ENCODE peak calls at places on chromosomes 2 and 18, in seven cellular contexts. One of them, this sample, is unnamed.

GRCh38 chr2:84077504-84077903 is 381.6 kb downstream of the SUCLG1 start:
- DNase-seq in IMR-90: no peak
- DNase-seq in adrenal gland: peak
- DNase-seq in astrocyte: no peak
- DNase-seq in lower lobe of right lung: no peak
- DNase-seq in brain microvascular endothelial cell: no peak
- DNase-seq in fibroblast of lung: peak
- DNase-seq in this sample: no peak

GRCh38 chr18:12038082-12038660 is 55.5 kb upstream of the ANKRD62 start:
- DNase-seq in IMR-90: no peak
- DNase-seq in adrenal gland: no peak
- DNase-seq in astrocyte: peak
- DNase-seq in lower lobe of right lung: no peak
- DNase-seq in brain microvascular endothelial cell: no peak
- DNase-seq in fibroblast of lung: no peak
- DNase-seq in this sample: no peak

GRCh38 chr18:25457636-25458035 is 105.7 kb upstream of the ZNF521 start:
- DNase-seq in IMR-90: peak
- DNase-seq in adrenal gland: peak
- DNase-seq in astrocyte: no peak
- DNase-seq in lower lobe of right lung: no peak
- DNase-seq in brain microvascular endothelial cell: no peak
- DNase-seq in fibroblast of lung: peak
- DNase-seq in this sample: no peak

GRCh38 chr2:46645681-46646162 is 166.4 kb downstream of the TMEM247 start:
- DNase-seq in IMR-90: peak
- DNase-seq in adrenal gland: peak
- DNase-seq in astrocyte: peak
- DNase-seq in lower lobe of right lung: no peak
- DNase-seq in brain microvascular endothelial cell: peak
- DNase-seq in fibroblast of lung: peak
- DNase-seq in this sample: peak

GRCh38 chr18:64972545-64972944 is 778.3 kb upstream of the CDH7 start:
- DNase-seq in IMR-90: no peak
- DNase-seq in adrenal gland: no peak
- DNase-seq in astrocyte: no peak
- DNase-seq in lower lobe of right lung: no peak
- DNase-seq in brain microvascular endothelial cell: no peak
- DNase-seq in fibroblast of lung: no peak
- DNase-seq in this sample: no peak

GRCh38 chr18:26309283-26309682 is 83.0 kb downstream of the TAF4B start:
- DNase-seq in IMR-90: peak
- DNase-seq in adrenal gland: no peak
- DNase-seq in astrocyte: peak
- DNase-seq in lower lobe of right lung: no peak
- DNase-seq in brain microvascular endothelial cell: no peak
- DNase-seq in fibroblast of lung: peak
- DNase-seq in this sample: no peak

GRCh38 chr18:34936772-34937171 is 104.4 kb upstream of the MAPRE2 start:
- DNase-seq in IMR-90: no peak
- DNase-seq in adrenal gland: no peak
- DNase-seq in astrocyte: no peak
- DNase-seq in lower lobe of right lung: no peak
- DNase-seq in brain microvascular endothelial cell: no peak
- DNase-seq in fibroblast of lung: no peak
- DNase-seq in this sample: no peak

GRCh38 chr2:46183426-46183825 is 113.8 kb upstream of the EPAS1 start:
- DNase-seq in IMR-90: no peak
- DNase-seq in adrenal gland: no peak
- DNase-seq in astrocyte: no peak
- DNase-seq in lower lobe of right lung: no peak
- DNase-seq in brain microvascular endothelial cell: no peak
- DNase-seq in fibroblast of lung: no peak
- DNase-seq in this sample: no peak

GRCh38 chr2:238487134-238487533 is 60.4 kb downstream of the ASB1 start:
- DNase-seq in IMR-90: no peak
- DNase-seq in adrenal gland: no peak
- DNase-seq in astrocyte: no peak
- DNase-seq in lower lobe of right lung: no peak
- DNase-seq in brain microvascular endothelial cell: no peak
- DNase-seq in fibroblast of lung: no peak
- DNase-seq in this sample: no peak

GRCh38 chr2:25314514-25315315 is 27.0 kb downstream of the DNMT3A start:
- DNase-seq in IMR-90: peak
- DNase-seq in adrenal gland: peak
- DNase-seq in astrocyte: peak
- DNase-seq in lower lobe of right lung: peak
- DNase-seq in brain microvascular endothelial cell: no peak
- DNase-seq in fibroblast of lung: peak
- DNase-seq in this sample: no peak

GRCh38 chr2:183606022-183606717 is 481.9 kb downstream of the NUP35 start:
- DNase-seq in IMR-90: no peak
- DNase-seq in adrenal gland: no peak
- DNase-seq in astrocyte: no peak
- DNase-seq in lower lobe of right lung: no peak
- DNase-seq in brain microvascular endothelial cell: no peak
- DNase-seq in fibroblast of lung: no peak
- DNase-seq in this sample: no peak

GRCh38 chr2:136362676-136363390 is 244.9 kb upstream of the CXCR4 start:
- DNase-seq in IMR-90: no peak
- DNase-seq in adrenal gland: no peak
- DNase-seq in astrocyte: peak
- DNase-seq in lower lobe of right lung: no peak
- DNase-seq in brain microvascular endothelial cell: no peak
- DNase-seq in fibroblast of lung: no peak
- DNase-seq in this sample: no peak

GRCh38 chr2:101795033-101795432 is 97.5 kb downstream of the MAP4K4 start:
- DNase-seq in IMR-90: no peak
- DNase-seq in adrenal gland: no peak
- DNase-seq in astrocyte: no peak
- DNase-seq in lower lobe of right lung: no peak
- DNase-seq in brain microvascular endothelial cell: no peak
- DNase-seq in fibroblast of lung: no peak
- DNase-seq in this sample: no peak

GRCh38 chr2:101796825-101797600 is 99.5 kb downstream of the MAP4K4 start:
- DNase-seq in IMR-90: no peak
- DNase-seq in adrenal gland: no peak
- DNase-seq in astrocyte: no peak
- DNase-seq in lower lobe of right lung: no peak
- DNase-seq in brain microvascular endothelial cell: no peak
- DNase-seq in fibroblast of lung: no peak
- DNase-seq in this sample: no peak

GRCh38 chr2:101792208-101792607 is 94.7 kb downstream of the MAP4K4 start:
- DNase-seq in IMR-90: no peak
- DNase-seq in adrenal gland: no peak
- DNase-seq in astrocyte: no peak
- DNase-seq in lower lobe of right lung: no peak
- DNase-seq in brain microvascular endothelial cell: no peak
- DNase-seq in fibroblast of lung: no peak
- DNase-seq in this sample: no peak

GRCh38 chr2:101793277-101793969 is 95.9 kb downstream of the MAP4K4 start:
- DNase-seq in IMR-90: no peak
- DNase-seq in adrenal gland: no peak
- DNase-seq in astrocyte: no peak
- DNase-seq in lower lobe of right lung: no peak
- DNase-seq in brain microvascular endothelial cell: no peak
- DNase-seq in fibroblast of lung: peak
- DNase-seq in this sample: no peak

DNA sequence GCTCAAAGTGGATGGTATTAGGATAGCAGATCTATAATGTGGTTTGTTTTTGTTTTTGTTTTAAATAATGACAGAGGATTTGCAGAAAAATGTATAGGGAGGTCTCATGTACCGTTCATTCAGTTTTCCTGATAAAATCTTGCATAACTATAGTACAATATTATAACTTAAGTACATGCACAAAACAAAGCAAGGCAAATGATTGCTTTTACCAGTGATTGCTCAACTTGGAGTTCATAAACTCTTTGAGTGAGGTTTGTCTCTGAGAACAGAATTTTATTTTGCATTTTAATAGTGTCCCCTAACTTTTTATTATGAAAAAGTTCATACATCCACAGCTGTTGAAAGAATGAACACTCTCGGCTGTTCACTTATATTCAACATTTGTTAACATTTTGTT is 96.6 kb downstream of the MAP4K4 start:
- DNase-seq in IMR-90: no peak
- DNase-seq in adrenal gland: no peak
- DNase-seq in astrocyte: no peak
- DNase-seq in lower lobe of right lung: no peak
- DNase-seq in brain microvascular endothelial cell: no peak
- DNase-seq in fibroblast of lung: peak
- DNase-seq in this sample: no peak
- TF ChIP-seq CTCF in IMR-90: no peak
- TF ChIP-seq CTCF in adrenal gland: no peak
- TF ChIP-seq CTCF in astrocyte: no peak
- TF ChIP-seq CTCF in lower lobe of right lung: no peak
- TF ChIP-seq CTCF in brain microvascular endothelial cell: no peak
- TF ChIP-seq CTCF in fibroblast of lung: no peak
- TF ChIP-seq CTCF in this sample: no peak

GRCh38 chr2:63790491-63790890 is 51.2 kb upstream of the UGP2 start:
- DNase-seq in IMR-90: peak
- DNase-seq in adrenal gland: no peak
- DNase-seq in astrocyte: no peak
- DNase-seq in lower lobe of right lung: no peak
- DNase-seq in brain microvascular endothelial cell: no peak
- DNase-seq in fibroblast of lung: peak
- DNase-seq in this sample: no peak

GRCh38 chr2:63789318-63790051 is 52.2 kb upstream of the UGP2 start:
- DNase-seq in IMR-90: peak
- DNase-seq in adrenal gland: no peak
- DNase-seq in astrocyte: peak
- DNase-seq in lower lobe of right lung: no peak
- DNase-seq in brain microvascular endothelial cell: no peak
- DNase-seq in fibroblast of lung: peak
- DNase-seq in this sample: no peak

GRCh38 chr2:63791387-63791786 is 50.3 kb upstream of the UGP2 start:
- DNase-seq in IMR-90: no peak
- DNase-seq in adrenal gland: no peak
- DNase-seq in astrocyte: peak
- DNase-seq in lower lobe of right lung: no peak
- DNase-seq in brain microvascular endothelial cell: no peak
- DNase-seq in fibroblast of lung: no peak
- DNase-seq in this sample: no peak

GRCh38 chr2:63792523-63792922 is 49.2 kb upstream of the UGP2 start:
- DNase-seq in IMR-90: peak
- DNase-seq in adrenal gland: no peak
- DNase-seq in astrocyte: peak
- DNase-seq in lower lobe of right lung: no peak
- DNase-seq in brain microvascular endothelial cell: peak
- DNase-seq in fibroblast of lung: peak
- DNase-seq in this sample: peak

DNA sequence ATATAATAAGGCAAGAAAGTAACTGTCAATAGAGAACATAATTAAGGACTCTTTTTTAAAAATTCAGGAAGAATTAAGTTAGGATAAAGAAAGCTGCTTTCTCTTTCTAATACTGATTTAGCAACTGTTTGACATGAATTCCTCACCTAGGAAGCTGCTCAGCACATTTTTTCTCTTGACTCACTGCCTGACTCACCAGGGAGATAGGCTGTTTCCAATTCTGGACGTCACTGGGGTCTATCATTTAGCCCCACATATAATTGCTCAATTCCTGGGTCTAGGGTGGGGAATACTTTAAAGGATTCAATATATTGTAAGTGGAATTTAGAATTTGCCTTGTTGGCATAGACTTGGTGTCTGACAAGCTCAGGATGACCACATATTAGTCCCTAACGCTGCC is 50.8 kb upstream of the UGP2 start:
- DNase-seq in IMR-90: peak
- DNase-seq in adrenal gland: peak
- DNase-seq in astrocyte: peak
- DNase-seq in lower lobe of right lung: no peak
- DNase-seq in brain microvascular endothelial cell: peak
- DNase-seq in fibroblast of lung: peak
- DNase-seq in this sample: peak
- H3K4me3 ChIP-seq in IMR-90: no peak
- H3K4me3 ChIP-seq in adrenal gland: no peak
- H3K4me3 ChIP-seq in astrocyte: peak
- H3K4me3 ChIP-seq in lower lobe of right lung: no peak
- H3K4me3 ChIP-seq in brain microvascular endothelial cell: no peak
- H3K4me3 ChIP-seq in fibroblast of lung: no peak
- H3K4me3 ChIP-seq in this sample: no peak

GRCh38 chr2:174461221-174461620 is 25.6 kb downstream of the GPR155 start:
- DNase-seq in IMR-90: no peak
- DNase-seq in adrenal gland: no peak
- DNase-seq in astrocyte: no peak
- DNase-seq in lower lobe of right lung: no peak
- DNase-seq in brain microvascular endothelial cell: no peak
- DNase-seq in fibroblast of lung: no peak
- DNase-seq in this sample: no peak

GRCh38 chr2:174465327-174465726 is 21.5 kb downstream of the GPR155 start:
- DNase-seq in IMR-90: no peak
- DNase-seq in adrenal gland: no peak
- DNase-seq in astrocyte: no peak
- DNase-seq in lower lobe of right lung: no peak
- DNase-seq in brain microvascular endothelial cell: no peak
- DNase-seq in fibroblast of lung: peak
- DNase-seq in this sample: no peak
- TF ChIP-seq CTCF in IMR-90: no peak
- TF ChIP-seq CTCF in adrenal gland: no peak
- TF ChIP-seq CTCF in astrocyte: no peak
- TF ChIP-seq CTCF in lower lobe of right lung: no peak
- TF ChIP-seq CTCF in brain microvascular endothelial cell: no peak
- TF ChIP-seq CTCF in fibroblast of lung: no peak
- TF ChIP-seq CTCF in this sample: no peak

GRCh38 chr2:26474261-26474785 is 3.6 kb downstream of the OTOF start:
- DNase-seq in IMR-90: no peak
- DNase-seq in adrenal gland: no peak
- DNase-seq in astrocyte: no peak
- DNase-seq in lower lobe of right lung: peak
- DNase-seq in brain microvascular endothelial cell: no peak
- DNase-seq in fibroblast of lung: no peak
- DNase-seq in this sample: no peak

GRCh38 chr2:26472821-26473655 is 4.9 kb downstream of the OTOF start:
- DNase-seq in IMR-90: no peak
- DNase-seq in adrenal gland: no peak
- DNase-seq in astrocyte: no peak
- DNase-seq in lower lobe of right lung: no peak
- DNase-seq in brain microvascular endothelial cell: no peak
- DNase-seq in fibroblast of lung: no peak
- DNase-seq in this sample: no peak

GRCh38 chr2:26475037-26475436 is 2.9 kb downstream of the OTOF start:
- DNase-seq in IMR-90: no peak
- DNase-seq in adrenal gland: no peak
- DNase-seq in astrocyte: no peak
- DNase-seq in lower lobe of right lung: peak
- DNase-seq in brain microvascular endothelial cell: no peak
- DNase-seq in fibroblast of lung: no peak
- DNase-seq in this sample: no peak

GRCh38 chr2:26471766-26472706 is 5.9 kb downstream of the OTOF start:
- DNase-seq in IMR-90: no peak
- DNase-seq in adrenal gland: no peak
- DNase-seq in astrocyte: no peak
- DNase-seq in lower lobe of right lung: no peak
- DNase-seq in brain microvascular endothelial cell: no peak
- DNase-seq in fibroblast of lung: no peak
- DNase-seq in this sample: no peak

DNA sequence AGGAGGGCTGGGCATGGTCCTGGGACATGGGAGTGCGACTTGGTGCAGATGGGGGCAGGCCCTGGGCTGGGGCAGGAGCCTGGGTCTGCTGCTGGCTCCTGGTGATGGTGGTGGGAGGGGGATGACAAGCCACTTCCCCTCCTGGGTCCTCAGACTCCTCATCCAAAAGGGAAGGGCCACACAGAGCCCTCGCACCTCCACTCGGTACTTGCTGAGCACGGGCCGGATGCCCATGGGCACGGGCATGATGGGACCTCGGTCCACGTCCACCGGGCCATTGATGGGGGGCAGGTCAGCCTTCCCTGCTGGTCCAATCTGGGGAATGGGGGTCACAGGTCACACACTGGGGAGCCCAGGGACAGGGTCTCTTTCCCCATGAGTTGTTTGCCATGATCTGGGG is 4.1 kb downstream of the OTOF start:
- DNase-seq in IMR-90: no peak
- DNase-seq in adrenal gland: no peak
- DNase-seq in astrocyte: no peak
- DNase-seq in lower lobe of right lung: no peak
- DNase-seq in brain microvascular endothelial cell: no peak
- DNase-seq in fibroblast of lung: no peak
- DNase-seq in this sample: no peak
- H3K4me3 ChIP-seq in IMR-90: no peak
- H3K4me3 ChIP-seq in adrenal gland: no peak
- H3K4me3 ChIP-seq in astrocyte: no peak
- H3K4me3 ChIP-seq in lower lobe of right lung: no peak
- H3K4me3 ChIP-seq in brain microvascular endothelial cell: no peak
- H3K4me3 ChIP-seq in fibroblast of lung: no peak
- H3K4me3 ChIP-seq in this sample: no peak